ENCODE peak calls at places on chromosomes 7 and 10, in nine cellular contexts. Y is neural crest cell, U is B cell, T is nephron progenitor cell, N is fibroblast of mammary gland, B is mammary epithelial cell, G is uterus, A is cardiac muscle cell, K is fibroblast of the aortic adventitia. L is an unnamed sample.

GRCh38 chr7:101927389-101928306 is 110.2 kb downstream of the CUX1 start:
- DNase-seq in Y (peak), U (no peak), T (no peak), N (no peak), B (no peak), G (no peak), A (peak), K (no peak), L (no peak)

GRCh38 chr10:118041316-118041715 is 5.4 kb downstream of the RAB11FIP2 start:
- DNase-seq in Y (no peak), U (no peak), T (no peak), N (peak), B (peak), G (no peak), A (peak), K (peak), L (no peak)

GRCh38 chr10:71974489-71975011 is 10.4 kb downstream of the CHST3 start:
- DNase-seq in Y (no peak), U (no peak), T (no peak), N (peak), B (peak), G (no peak), A (peak), K (peak), L (no peak)

GRCh38 chr10:54961040-54961439 is 160.0 kb upstream of the PCDH15 start:
- DNase-seq in Y (no peak), U (no peak), T (no peak), N (no peak), B (no peak), G (no peak), A (no peak), K (no peak), L (no peak)

GRCh38 chr7:128918266-128918665 is 7.8 kb upstream of the KCP start:
- DNase-seq in Y (no peak), U (no peak), T (no peak), N (no peak), B (no peak), G (no peak), A (no peak), K (no peak), L (no peak)

GRCh38 chr10:63675171-63675570 is 154.0 kb downstream of the REEP3 start:
- DNase-seq in Y (no peak), U (no peak), T (no peak), N (peak), B (no peak), G (no peak), A (peak), K (peak), L (no peak)

GRCh38 chr10:118108194-118109026 is 61.7 kb upstream of the RAB11FIP2 start:
- DNase-seq in Y (no peak), U (no peak), T (no peak), N (peak), B (peak), G (peak), A (no peak), K (no peak), L (no peak)

GRCh38 chr10:97827778-97828291 is 21.8 kb upstream of the GOLGA7B start:
- DNase-seq in Y (no peak), U (no peak), T (no peak), N (no peak), B (peak), G (no peak), A (no peak), K (peak), L (no peak)

GRCh38 chr7:43385856-43386255 is 197.1 kb upstream of the STK17A start:
- DNase-seq in Y (no peak), U (no peak), T (no peak), N (peak), B (peak), G (no peak), A (peak), K (peak), L (no peak)

GRCh38 chr7:111184960-111185359 is 94.0 kb downstream of the LRRN3 start:
- DNase-seq in Y (no peak), U (no peak), T (no peak), N (no peak), B (no peak), G (no peak), A (no peak), K (no peak), L (no peak)

GRCh38 chr7:151529842-151530241 is 10.1 kb upstream of the RHEB start:
- DNase-seq in Y (no peak), U (no peak), T (no peak), N (no peak), B (no peak), G (no peak), A (no peak), K (no peak), L (no peak)

GRCh38 chr7:30893357-30893756 is 18.3 kb upstream of the AQP1 start:
- DNase-seq in Y (no peak), U (no peak), T (no peak), N (no peak), B (no peak), G (no peak), A (peak), K (peak), L (no peak)

GRCh38 chr7:74684921-74685320 is 27.4 kb downstream of the GTF2I start:
- DNase-seq in Y (no peak), U (no peak), T (no peak), N (no peak), B (no peak), G (no peak), A (no peak), K (no peak), L (no peak)

GRCh38 chr7:499853-500485 is 19.7 kb downstream of the PDGFA start:
- DNase-seq in Y (no peak), U (no peak), T (no peak), N (no peak), B (no peak), G (no peak), A (no peak), K (no peak), L (no peak)

GRCh38 chr7:8058852-8059251 is 90.3 kb downstream of the GLCCI1 start:
- DNase-seq in Y (no peak), U (no peak), T (no peak), N (no peak), B (no peak), G (no peak), A (no peak), K (no peak), L (no peak)

GRCh38 chr10:67606572-67606971 is 89.4 kb downstream of the CTNNA3 start:
- DNase-seq in Y (no peak), U (no peak), T (no peak), N (peak), B (peak), G (no peak), A (peak), K (peak), L (no peak)

GRCh38 chr7:22137466-22137865 is 191.8 kb upstream of the CDCA7L start:
- DNase-seq in Y (no peak), U (no peak), T (no peak), N (peak), B (no peak), G (no peak), A (no peak), K (peak), L (no peak)

GRCh38 chr7:112937651-112938390 is 147.6 kb upstream of the TMEM168 start:
- DNase-seq in Y (no peak), U (no peak), T (no peak), N (peak), B (peak), G (no peak), A (peak), K (peak), L (no peak)

GRCh38 chr10:110448682-110449418 is 48.9 kb upstream of the DUSP5 start:
- DNase-seq in Y (no peak), U (no peak), T (no peak), N (no peak), B (no peak), G (no peak), A (no peak), K (no peak), L (no peak)

GRCh38 chr7:128025380-128025779 is 5.9 kb downstream of the LRRC4 start:
- DNase-seq in Y (no peak), U (no peak), T (no peak), N (peak), B (no peak), G (no peak), A (no peak), K (peak), L (no peak)

GRCh38 chr10:109899578-109900355 is 23.5 kb downstream of the XPNPEP1 start:
- DNase-seq in Y (no peak), U (no peak), T (no peak), N (peak), B (no peak), G (peak), A (peak), K (peak), L (no peak)

GRCh38 chr7:28183627-28184026 is 3.0 kb upstream of the JAZF1 start:
- DNase-seq in Y (no peak), U (no peak), T (no peak), N (peak), B (no peak), G (no peak), A (no peak), K (no peak), L (no peak)

GRCh38 chr10:89129850-89130396 is 77.2 kb downstream of the CH25H start:
- DNase-seq in Y (no peak), U (no peak), T (no peak), N (peak), B (peak), G (no peak), A (peak), K (peak), L (no peak)

GRCh38 chr7:24980695-24981543 is 941 bp upstream of the OSBPL3 start:
- DNase-seq in Y (no peak), U (peak), T (peak), N (peak), B (peak), G (peak), A (peak), K (peak), L (no peak)

GRCh38 chr10:87092356-87092860 is 2.2 kb downstream of the GLUD1 start:
- DNase-seq in Y (no peak), U (no peak), T (no peak), N (peak), B (peak), G (no peak), A (peak), K (peak), L (no peak)

GRCh38 chr10:129775681-129776080 is 188.4 kb downstream of the EBF3 start:
- DNase-seq in Y (no peak), U (no peak), T (no peak), N (no peak), B (no peak), G (peak), A (no peak), K (no peak), L (no peak)

GRCh38 chr10:72637398-72637857 is 11.5 kb upstream of the MICU1 start:
- DNase-seq in Y (no peak), U (no peak), T (no peak), N (peak), B (no peak), G (no peak), A (peak), K (peak), L (no peak)

GRCh38 chr7:102117743-102118142 is 168.9 kb upstream of the SH2B2 start:
- DNase-seq in Y (no peak), U (no peak), T (no peak), N (peak), B (no peak), G (no peak), A (peak), K (peak), L (no peak)

GRCh38 chr7:44395067-44395466 is 69.7 kb upstream of the CAMK2B start:
- DNase-seq in Y (no peak), U (no peak), T (no peak), N (no peak), B (no peak), G (no peak), A (no peak), K (no peak), L (no peak)

GRCh38 chr7:106010331-106010730 is 47.3 kb downstream of the CDHR3 start:
- DNase-seq in Y (no peak), U (no peak), T (peak), N (peak), B (no peak), G (no peak), A (peak), K (peak), L (no peak)

GRCh38 chr7:113816639-113817038 is 102.2 kb downstream of the PPP1R3A start:
- DNase-seq in Y (no peak), U (no peak), T (no peak), N (no peak), B (no peak), G (no peak), A (no peak), K (no peak), L (no peak)

GRCh38 chr7:105810556-105810955 is 65.8 kb downstream of the ATXN7L1 start:
- DNase-seq in Y (no peak), U (no peak), T (no peak), N (no peak), B (no peak), G (no peak), A (no peak), K (no peak), L (no peak)

GRCh38 chr10:4567637-4568036 is 258.4 kb upstream of the AKR1E2 start:
- DNase-seq in Y (no peak), U (no peak), T (no peak), N (no peak), B (peak), G (no peak), A (no peak), K (no peak), L (no peak)

GRCh38 chr7:115086146-115086841 is 164.4 kb downstream of the MDFIC start:
- DNase-seq in Y (no peak), U (no peak), T (no peak), N (no peak), B (no peak), G (no peak), A (no peak), K (no peak), L (no peak)
- TF ChIP-seq CTCF in Y (no peak), U (no peak), T (no peak), N (peak), B (peak), G (no peak), A (no peak), K (no peak), L (no peak)

DNA sequence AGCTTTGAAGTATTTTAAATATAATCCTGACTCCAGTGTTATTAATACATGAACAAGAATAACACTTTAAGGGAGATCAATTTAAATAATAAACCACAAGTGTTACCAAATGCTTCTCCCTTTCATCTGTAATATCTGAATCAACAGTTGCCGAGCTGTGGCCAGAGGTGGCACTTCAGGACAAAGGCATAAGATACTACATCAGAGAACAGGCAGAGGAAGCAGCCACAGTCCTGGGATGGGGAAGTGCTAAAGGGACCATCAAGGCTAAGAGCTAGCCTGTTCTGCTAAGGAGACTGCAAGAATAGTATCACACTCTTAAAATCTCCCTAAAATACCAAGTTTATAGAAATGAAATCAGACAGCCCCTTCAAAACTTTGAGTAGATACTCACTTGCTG is 378.2 kb upstream of the PRKCQ start:
- DNase-seq in Y (no peak), U (no peak), T (no peak), N (no peak), B (no peak), G (no peak), A (no peak), K (no peak), L (no peak)
- TF ChIP-seq CTCF in Y (no peak), U (no peak), T (no peak), N (no peak), B (no peak), G (no peak), A (no peak), K (no peak), L (no peak)

GRCh38 chr7:64849250-64849923 is 53.7 kb upstream of the ZNF273 start:
- DNase-seq in Y (no peak), U (no peak), T (no peak), N (peak), B (peak), G (no peak), A (peak), K (peak), L (no peak)
- TF ChIP-seq CTCF in Y (no peak), U (no peak), T (no peak), N (no peak), B (no peak), G (no peak), A (no peak), K (no peak), L (no peak)

DNA sequence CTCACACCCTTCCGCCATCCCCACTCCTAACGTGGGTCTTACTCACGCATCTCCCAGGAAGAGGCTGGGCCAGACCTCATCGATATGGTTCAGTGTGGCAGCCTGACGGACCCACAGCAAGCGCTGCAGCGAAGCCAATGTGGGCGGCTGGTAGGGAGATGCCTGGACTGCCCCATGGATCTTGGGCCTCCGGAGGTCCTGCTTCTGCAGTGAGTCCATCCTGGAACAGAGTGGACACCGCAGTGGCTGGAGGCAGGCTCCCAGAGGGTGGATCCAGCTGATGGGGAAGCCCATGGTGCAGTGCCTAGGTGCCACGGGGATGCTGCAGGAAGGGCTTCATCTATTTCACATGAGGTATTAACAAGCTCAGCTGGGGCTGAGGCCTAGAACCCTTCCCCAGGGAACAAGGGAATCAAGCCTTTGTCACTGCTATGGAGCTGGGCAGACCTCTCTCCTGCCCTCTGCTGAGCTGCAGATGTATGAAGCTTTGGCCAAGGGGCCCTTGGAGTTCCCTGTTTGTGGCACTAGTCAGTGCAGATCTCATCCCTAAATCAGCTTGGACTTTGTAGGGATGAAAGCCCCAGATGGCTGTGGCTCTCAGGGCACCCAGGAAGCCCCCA is 13.7 kb upstream of the SAMD8 start:
- DNase-seq in Y (no peak), U (no peak), T (no peak), N (peak), B (no peak), G (no peak), A (peak), K (peak), L (no peak)
- TF ChIP-seq CTCF in Y (peak), U (no peak), T (peak), N (peak), B (peak), G (peak), A (peak), K (peak), L (no peak)

GRCh38 chr10:95423327-95424005 is 132.7 kb upstream of the PDLIM1 start:
- DNase-seq in Y (no peak), U (no peak), T (no peak), N (no peak), B (no peak), G (no peak), A (no peak), K (no peak), L (no peak)
- TF ChIP-seq CTCF in Y (no peak), U (no peak), T (no peak), N (no peak), B (no peak), G (no peak), A (no peak), K (no peak), L (no peak)

GRCh38 chr7:4684826-4685225 is 2.7 kb downstream of the FOXK1 start:
- DNase-seq in Y (no peak), U (no peak), T (no peak), N (no peak), B (no peak), G (no peak), A (no peak), K (no peak), L (no peak)

GRCh38 chr7:4682621-4683042 is 537 bp downstream of the FOXK1 start:
- DNase-seq in Y (no peak), U (peak), T (peak), N (no peak), B (peak), G (peak), A (peak), K (peak), L (peak)

GRCh38 chr7:4683043-4683883 is 1.2 kb downstream of the FOXK1 start:
- DNase-seq in Y (no peak), U (peak), T (peak), N (peak), B (peak), G (peak), A (no peak), K (no peak), L (no peak)

GRCh38 chr7:4681922-4682620 is at the start of gene FOXK1:
- DNase-seq in Y (peak), U (peak), T (peak), N (peak), B (peak), G (peak), A (peak), K (peak), L (peak)

DNA sequence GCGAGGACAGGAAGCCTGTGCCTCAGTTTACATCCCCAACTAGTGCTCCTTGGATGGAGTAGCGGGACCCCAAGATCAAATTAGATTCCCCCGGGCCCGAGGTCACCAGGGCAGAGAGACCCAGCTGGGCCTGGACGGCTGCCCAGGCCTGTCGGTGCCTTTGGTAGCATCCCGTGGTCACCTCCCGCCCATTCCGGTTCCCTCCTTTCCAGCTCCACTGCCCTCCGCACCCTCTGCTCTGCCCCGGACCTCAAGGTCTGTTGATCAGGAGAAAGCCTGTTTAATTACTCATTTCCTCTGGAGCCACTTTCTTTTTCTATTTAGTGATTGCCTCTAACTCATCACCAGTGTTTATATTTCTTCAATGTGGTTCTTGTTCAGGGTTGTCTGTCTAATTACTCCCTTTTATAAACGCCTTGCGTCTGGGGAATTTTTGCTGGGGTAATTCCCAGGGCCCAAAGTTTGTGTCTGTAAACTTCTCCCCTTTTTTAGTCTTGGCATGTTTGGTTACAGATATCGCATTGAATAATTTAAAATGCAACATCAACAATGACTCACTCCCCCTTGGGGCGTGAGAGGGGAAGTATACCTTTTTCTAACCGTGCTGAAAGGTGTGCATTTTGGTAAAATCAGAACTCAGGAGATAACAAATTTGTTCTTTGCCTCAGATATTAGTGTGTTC is 1.9 kb downstream of the FOXK1 start:
- DNase-seq in Y (no peak), U (peak), T (peak), N (peak), B (peak), G (peak), A (peak), K (peak), L (no peak)
- TF ChIP-seq CTCF in Y (peak), U (peak), T (no peak), N (peak), B (peak), G (peak), A (peak), K (no peak), L (no peak)

DNA sequence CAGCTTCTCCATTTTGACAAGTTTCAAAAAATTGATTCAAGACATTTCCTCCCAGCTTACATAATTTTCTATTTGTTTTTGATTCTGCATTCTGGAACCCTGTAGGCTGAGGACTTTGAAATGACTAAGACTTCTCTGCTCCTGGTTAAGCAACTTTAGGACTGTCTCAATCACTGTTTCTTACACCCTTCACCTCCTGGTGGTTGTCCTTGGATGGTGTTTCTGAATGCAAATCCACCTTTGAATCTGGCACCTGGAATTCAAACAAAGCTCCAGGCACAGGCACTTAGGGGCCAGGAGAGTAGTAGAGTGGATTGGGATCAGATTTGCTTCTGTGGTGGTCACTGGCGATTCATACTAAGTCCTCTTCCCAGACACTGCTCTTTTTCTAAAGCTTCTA is 595.5 kb downstream of the LRMDA start:
- DNase-seq in Y (no peak), U (no peak), T (no peak), N (peak), B (no peak), G (no peak), A (no peak), K (no peak), L (no peak)
- TF ChIP-seq CTCF in Y (peak), U (no peak), T (no peak), N (peak), B (peak), G (no peak), A (no peak), K (peak), L (no peak)